ENCODE peak calls at places on chromosomes 7 and 10, in seven cellular contexts. One of them, this sample, is unnamed.

GRCh38 chr7:75966209-75966961 is 28.0 kb downstream of the TMEM120A start:
- DNase-seq in spleen: peak; percentile 59
- DNase-seq in sigmoid colon: peak; percentile 94
- DNase-seq in stomach: no peak
- DNase-seq in HCT116: no peak
- DNase-seq in Panc1: no peak
- DNase-seq in esophagus muscularis mucosa: no peak
- DNase-seq in this sample: no peak

GRCh38 chr10:4068255-4069028 is 283.4 kb upstream of the KLF6 start:
- DNase-seq in esophagus muscularis mucosa: no peak
- DNase-seq in Panc1: no peak
- DNase-seq in sigmoid colon: no peak
- DNase-seq in spleen: no peak
- DNase-seq in stomach: no peak
- DNase-seq in HCT116: no peak
- DNase-seq in this sample: no peak

GRCh38 chr7:99305473-99306260 is 20.0 kb upstream of the ARPC1A start:
- DNase-seq in HCT116: no peak
- DNase-seq in Panc1: no peak
- DNase-seq in sigmoid colon: no peak
- DNase-seq in esophagus muscularis mucosa: no peak
- DNase-seq in spleen: peak; percentile 40
- DNase-seq in stomach: no peak
- DNase-seq in this sample: no peak

GRCh38 chr7:22728416-22729029 is 1.5 kb downstream of the IL6 start:
- DNase-seq in sigmoid colon: no peak
- DNase-seq in stomach: no peak
- DNase-seq in spleen: no peak
- DNase-seq in HCT116: peak; percentile 55
- DNase-seq in Panc1: no peak
- DNase-seq in esophagus muscularis mucosa: no peak
- DNase-seq in this sample: no peak

GRCh38 chr10:72173635-72174296 is 42.0 kb upstream of the ANAPC16 start:
- DNase-seq in HCT116: peak; percentile 27
- DNase-seq in sigmoid colon: no peak
- DNase-seq in spleen: no peak
- DNase-seq in stomach: no peak
- DNase-seq in Panc1: peak; percentile 92
- DNase-seq in esophagus muscularis mucosa: no peak
- DNase-seq in this sample: no peak

GRCh38 chr10:665579-666091 is 23.8 kb downstream of the DIP2C start:
- DNase-seq in HCT116: no peak
- DNase-seq in stomach: no peak
- DNase-seq in spleen: no peak
- DNase-seq in Panc1: peak; percentile 57
- DNase-seq in esophagus muscularis mucosa: no peak
- DNase-seq in sigmoid colon: peak; percentile 94
- DNase-seq in this sample: peak; percentile 35

GRCh38 chr7:131231381-131232220 is 96.1 kb upstream of the MKLN1 start:
- DNase-seq in Panc1: no peak
- DNase-seq in esophagus muscularis mucosa: no peak
- DNase-seq in spleen: peak; percentile 85
- DNase-seq in sigmoid colon: peak; percentile 83
- DNase-seq in stomach: peak; percentile 31
- DNase-seq in HCT116: no peak
- DNase-seq in this sample: peak; percentile 53

GRCh38 chr10:71597821-71598498 is 121.6 kb downstream of the C10orf105 start:
- DNase-seq in HCT116: no peak
- DNase-seq in spleen: peak; percentile 80
- DNase-seq in Panc1: no peak
- DNase-seq in stomach: no peak
- DNase-seq in sigmoid colon: peak; percentile 78
- DNase-seq in esophagus muscularis mucosa: no peak
- DNase-seq in this sample: peak; percentile 21

GRCh38 chr7:149787428-149788299 is 14.3 kb upstream of the ZNF467 start:
- DNase-seq in Panc1: no peak
- DNase-seq in esophagus muscularis mucosa: no peak
- DNase-seq in stomach: peak; percentile 53
- DNase-seq in sigmoid colon: no peak
- DNase-seq in spleen: no peak
- DNase-seq in HCT116: no peak
- DNase-seq in this sample: no peak

GRCh38 chr10:6722616-6723004 is 142.5 kb upstream of the PRKCQ start:
- DNase-seq in esophagus muscularis mucosa: no peak
- DNase-seq in spleen: no peak
- DNase-seq in HCT116: peak; percentile 16
- DNase-seq in stomach: no peak
- DNase-seq in sigmoid colon: no peak
- DNase-seq in Panc1: no peak
- DNase-seq in this sample: no peak

GRCh38 chr7:140541513-140542192 is 62.3 kb upstream of the MKRN1 start:
- DNase-seq in spleen: peak; percentile 53
- DNase-seq in stomach: peak; percentile 37
- DNase-seq in Panc1: peak; percentile 71
- DNase-seq in HCT116: peak; percentile 75
- DNase-seq in sigmoid colon: peak; percentile 91
- DNase-seq in esophagus muscularis mucosa: no peak
- DNase-seq in this sample: peak; percentile 64

GRCh38 chr10:95574649-95575365 is 13.6 kb upstream of the SORBS1 start:
- DNase-seq in esophagus muscularis mucosa: no peak
- DNase-seq in Panc1: no peak
- DNase-seq in spleen: no peak
- DNase-seq in stomach: no peak
- DNase-seq in HCT116: no peak
- DNase-seq in sigmoid colon: no peak
- DNase-seq in this sample: no peak

GRCh38 chr7:156143683-156144082 is 331.4 kb upstream of the SHH start:
- DNase-seq in stomach: no peak
- DNase-seq in Panc1: no peak
- DNase-seq in esophagus muscularis mucosa: no peak
- DNase-seq in spleen: no peak
- DNase-seq in sigmoid colon: no peak
- DNase-seq in HCT116: no peak
- DNase-seq in this sample: no peak

GRCh38 chr7:134702366-134703240 is 56.0 kb downstream of the BPGM start:
- DNase-seq in esophagus muscularis mucosa: no peak
- DNase-seq in HCT116: no peak
- DNase-seq in Panc1: no peak
- DNase-seq in stomach: no peak
- DNase-seq in sigmoid colon: no peak
- DNase-seq in spleen: no peak
- DNase-seq in this sample: no peak

GRCh38 chr10:130371686-130372085 is 235.5 kb downstream of the GLRX3 start:
- DNase-seq in esophagus muscularis mucosa: no peak
- DNase-seq in HCT116: no peak
- DNase-seq in stomach: peak; percentile 14
- DNase-seq in Panc1: no peak
- DNase-seq in spleen: no peak
- DNase-seq in sigmoid colon: peak; percentile 50
- DNase-seq in this sample: no peak

GRCh38 chr7:75650062-75650461 is 88.7 kb downstream of the HIP1 start:
- DNase-seq in sigmoid colon: no peak
- DNase-seq in Panc1: no peak
- DNase-seq in stomach: no peak
- DNase-seq in spleen: no peak
- DNase-seq in HCT116: no peak
- DNase-seq in esophagus muscularis mucosa: no peak
- DNase-seq in this sample: no peak

GRCh38 chr10:6148251-6148691 is 54.5 kb upstream of the PFKFB3 start:
- DNase-seq in Panc1: no peak
- DNase-seq in esophagus muscularis mucosa: no peak
- DNase-seq in HCT116: no peak
- DNase-seq in spleen: peak; percentile 83
- DNase-seq in sigmoid colon: no peak
- DNase-seq in stomach: no peak
- DNase-seq in this sample: peak; percentile 26

GRCh38 chr7:28135760-28136159 is 44.8 kb downstream of the JAZF1 start:
- DNase-seq in sigmoid colon: no peak
- DNase-seq in spleen: no peak
- DNase-seq in esophagus muscularis mucosa: no peak
- DNase-seq in HCT116: no peak
- DNase-seq in Panc1: no peak
- DNase-seq in stomach: no peak
- DNase-seq in this sample: no peak

GRCh38 chr7:46515844-46516590 is 594.9 kb upstream of the IGFBP3 start:
- DNase-seq in spleen: no peak
- DNase-seq in stomach: no peak
- DNase-seq in esophagus muscularis mucosa: no peak
- DNase-seq in HCT116: no peak
- DNase-seq in sigmoid colon: no peak
- DNase-seq in Panc1: no peak
- DNase-seq in this sample: no peak

GRCh38 chr10:100999742-101000601 is at the start of gene LZTS2:
- DNase-seq in spleen: peak; percentile 82
- DNase-seq in sigmoid colon: peak; percentile 74
- DNase-seq in HCT116: no peak
- DNase-seq in Panc1: no peak
- DNase-seq in esophagus muscularis mucosa: no peak
- DNase-seq in stomach: peak; percentile 49
- DNase-seq in this sample: peak; percentile 24

GRCh38 chr7:28179081-28180030 is 1.2 kb downstream of the JAZF1 start:
- DNase-seq in esophagus muscularis mucosa: no peak
- DNase-seq in spleen: peak; percentile 97
- DNase-seq in sigmoid colon: peak; percentile 84
- DNase-seq in HCT116: no peak
- DNase-seq in stomach: peak; percentile 72
- DNase-seq in Panc1: no peak
- DNase-seq in this sample: peak; percentile 79

GRCh38 chr7:32062150-32062549 is 8.1 kb downstream of the PDE1C start:
- DNase-seq in sigmoid colon: peak; percentile 66
- DNase-seq in spleen: no peak
- DNase-seq in stomach: peak; percentile 66
- DNase-seq in HCT116: peak; percentile 23
- DNase-seq in esophagus muscularis mucosa: no peak
- DNase-seq in Panc1: no peak
- DNase-seq in this sample: peak; percentile 51

GRCh38 chr7:139317954-139318505 is 23.1 kb upstream of the FMC1 start:
- DNase-seq in HCT116: no peak
- DNase-seq in esophagus muscularis mucosa: peak; percentile 31
- DNase-seq in spleen: no peak
- DNase-seq in Panc1: no peak
- DNase-seq in sigmoid colon: no peak
- DNase-seq in stomach: no peak
- DNase-seq in this sample: no peak
- TF ChIP-seq POLR2AphosphoS5 in HCT116: no peak
- TF ChIP-seq POLR2AphosphoS5 in esophagus muscularis mucosa: no peak
- TF ChIP-seq POLR2AphosphoS5 in spleen: no peak
- TF ChIP-seq POLR2AphosphoS5 in Panc1: no peak
- TF ChIP-seq POLR2AphosphoS5 in sigmoid colon: no peak
- TF ChIP-seq POLR2AphosphoS5 in stomach: no peak
- TF ChIP-seq POLR2AphosphoS5 in this sample: no peak

DNA sequence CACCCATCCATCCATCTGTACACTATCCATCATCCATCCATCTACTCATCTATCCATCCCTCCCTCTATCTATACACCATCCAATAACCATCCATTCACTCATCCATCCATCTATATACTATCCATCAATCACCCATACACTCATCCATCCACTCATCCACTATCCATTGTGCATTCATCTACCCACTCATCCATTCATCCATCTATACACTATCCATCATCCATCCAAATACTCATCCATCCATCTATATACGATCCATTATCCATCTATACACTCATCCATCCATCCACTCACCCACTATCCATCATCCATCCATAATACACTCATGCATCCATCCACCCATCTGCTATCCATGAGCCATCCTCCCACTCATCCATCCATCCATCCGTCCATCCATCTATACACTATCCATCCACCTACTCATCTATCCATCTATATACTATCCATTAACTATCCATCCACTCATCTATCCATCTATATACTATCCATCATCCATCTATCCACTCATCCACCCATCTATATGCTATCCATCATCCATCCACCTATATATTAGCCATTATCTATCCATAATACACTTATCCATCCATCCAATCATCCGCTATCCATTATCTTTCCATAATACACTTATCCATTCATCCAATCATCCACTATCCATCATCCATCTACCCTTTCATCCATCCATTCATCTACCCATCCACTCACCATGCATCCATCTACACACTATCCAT is 485.3 kb downstream of the DNAJB6 start:
- DNase-seq in sigmoid colon: no peak
- DNase-seq in spleen: no peak
- DNase-seq in HCT116: no peak
- DNase-seq in Panc1: no peak
- DNase-seq in esophagus muscularis mucosa: no peak
- DNase-seq in stomach: no peak
- DNase-seq in this sample: no peak
- H3K9me3 ChIP-seq in sigmoid colon: no peaks in the 10 kb centered on the region
- H3K9me3 ChIP-seq in spleen: no peaks in the 10 kb centered on the region
- H3K9me3 ChIP-seq in HCT116: no peaks in the 10 kb centered on the region
- H3K9me3 ChIP-seq in Panc1: no peaks in the 10 kb centered on the region
- H3K9me3 ChIP-seq in esophagus muscularis mucosa: no peaks in the 10 kb centered on the region
- H3K9me3 ChIP-seq in stomach: no peaks in the 10 kb centered on the region
- H3K9me3 ChIP-seq in this sample: no peaks in the 10 kb centered on the region

GRCh38 chr10:84685047-84685660 is 356.8 kb downstream of the CCSER2 start:
- DNase-seq in sigmoid colon: no peak
- DNase-seq in Panc1: no peak
- DNase-seq in spleen: no peak
- DNase-seq in HCT116: no peak
- DNase-seq in stomach: no peak
- DNase-seq in esophagus muscularis mucosa: no peak
- DNase-seq in this sample: no peak

GRCh38 chr10:84683980-84684740 is 355.8 kb downstream of the CCSER2 start:
- DNase-seq in Panc1: no peak
- DNase-seq in HCT116: no peak
- DNase-seq in spleen: no peak
- DNase-seq in sigmoid colon: no peak
- DNase-seq in esophagus muscularis mucosa: no peak
- DNase-seq in stomach: no peak
- DNase-seq in this sample: no peak

GRCh38 chr10:84683550-84683949 is 355.2 kb downstream of the CCSER2 start:
- DNase-seq in spleen: no peak
- DNase-seq in esophagus muscularis mucosa: peak; percentile 75
- DNase-seq in HCT116: no peak
- DNase-seq in stomach: no peak
- DNase-seq in Panc1: no peak
- DNase-seq in sigmoid colon: no peak
- DNase-seq in this sample: no peak

DNA sequence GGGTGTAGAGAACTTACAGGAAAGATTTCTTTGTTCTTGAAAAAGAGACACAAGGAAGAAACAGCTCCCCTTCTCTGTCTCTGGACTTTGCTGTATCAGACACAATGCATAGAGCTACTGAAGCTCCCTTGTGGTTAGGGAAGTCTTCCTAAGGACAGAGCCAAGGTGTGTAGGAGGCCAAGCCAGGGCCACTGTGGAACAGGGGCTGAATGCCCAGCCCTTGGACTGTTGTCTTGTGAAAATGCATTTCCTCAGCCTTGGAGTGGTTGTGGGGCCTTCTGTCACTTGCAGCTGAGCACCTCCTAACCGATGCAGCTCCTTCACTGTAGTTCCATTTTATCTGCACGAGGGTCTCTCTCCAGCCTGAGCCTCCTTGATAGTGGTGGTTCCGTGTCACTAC is 353.4 kb downstream of the CCSER2 start:
- DNase-seq in esophagus muscularis mucosa: peak; percentile 66
- DNase-seq in HCT116: no peak
- DNase-seq in sigmoid colon: no peak
- DNase-seq in stomach: no peak
- DNase-seq in spleen: no peak
- DNase-seq in Panc1: no peak
- DNase-seq in this sample: no peak
- TF ChIP-seq CTCF in esophagus muscularis mucosa: no peak
- TF ChIP-seq CTCF in HCT116: no peak
- TF ChIP-seq CTCF in sigmoid colon: no peak
- TF ChIP-seq CTCF in stomach: no peak
- TF ChIP-seq CTCF in spleen: no peak
- TF ChIP-seq CTCF in Panc1: no peak
- TF ChIP-seq CTCF in this sample: no peak

GRCh38 chr7:2955177-2955768 is 88.4 kb downstream of the CARD11 start:
- DNase-seq in Panc1: no peak
- DNase-seq in esophagus muscularis mucosa: no peak
- DNase-seq in HCT116: no peak
- DNase-seq in stomach: no peak
- DNase-seq in spleen: no peak
- DNase-seq in sigmoid colon: peak; percentile 17
- DNase-seq in this sample: no peak
- TF ChIP-seq POLR2AphosphoS5 in Panc1: no peak
- TF ChIP-seq POLR2AphosphoS5 in esophagus muscularis mucosa: no peak
- TF ChIP-seq POLR2AphosphoS5 in HCT116: no peak
- TF ChIP-seq POLR2AphosphoS5 in stomach: no peak
- TF ChIP-seq POLR2AphosphoS5 in spleen: no peak
- TF ChIP-seq POLR2AphosphoS5 in sigmoid colon: no peak
- TF ChIP-seq POLR2AphosphoS5 in this sample: no peak

This sample was measured in transverse colon.